ENCODE peak calls at places on chromosome 4, in six cellular contexts. One of them, this sample, is unnamed.

GRCh38 chr4:8915201-8916200 is 43.9 kb upstream of the HMX1 start:
- DNase-seq in mesenchymal stem cell: no peak
- DNase-seq in IMR-90: no peak
- DNase-seq in H1: no peak
- DNase-seq in H9: no peak
- DNase-seq in neuronal stem cell: no peak
- DNase-seq in this sample: no peak

GRCh38 chr4:155094421-155094820 is 114.0 kb upstream of the NPY2R start:
- DNase-seq in mesenchymal stem cell: no peak
- DNase-seq in IMR-90: no peak
- DNase-seq in H1: no peak
- DNase-seq in H9: no peak
- DNase-seq in neuronal stem cell: no peak
- DNase-seq in this sample: no peak

GRCh38 chr4:101944649-101945048 is 154.1 kb downstream of the BANK1 start:
- DNase-seq in mesenchymal stem cell: peak
- DNase-seq in IMR-90: peak
- DNase-seq in H1: no peak
- DNase-seq in H9: no peak
- DNase-seq in neuronal stem cell: no peak
- DNase-seq in this sample: peak

GRCh38 chr4:16846520-16847117 is 51.8 kb downstream of the LDB2 start:
- DNase-seq in mesenchymal stem cell: no peak
- DNase-seq in IMR-90: no peak
- DNase-seq in H1: no peak
- DNase-seq in H9: no peak
- DNase-seq in neuronal stem cell: no peak
- DNase-seq in this sample: no peak

GRCh38 chr4:118586357-118586790 is 98.8 kb upstream of the METTL14 start:
- DNase-seq in mesenchymal stem cell: no peak
- DNase-seq in IMR-90: no peak
- DNase-seq in H1: no peak
- DNase-seq in H9: no peak
- DNase-seq in neuronal stem cell: no peak
- DNase-seq in this sample: no peak

GRCh38 chr4:91113130-91113706 is 986.0 kb downstream of the CCSER1 start:
- DNase-seq in mesenchymal stem cell: peak
- DNase-seq in IMR-90: peak
- DNase-seq in H1: no peak
- DNase-seq in H9: no peak
- DNase-seq in neuronal stem cell: peak
- DNase-seq in this sample: peak

GRCh38 chr4:71415491-71415890 is 76.7 kb downstream of the SLC4A4 start:
- DNase-seq in mesenchymal stem cell: no peak
- DNase-seq in IMR-90: peak
- DNase-seq in H1: no peak
- DNase-seq in H9: no peak
- DNase-seq in neuronal stem cell: no peak
- DNase-seq in this sample: no peak

GRCh38 chr4:176762661-176763308 is 29.9 kb downstream of the VEGFC start:
- DNase-seq in mesenchymal stem cell: no peak
- DNase-seq in IMR-90: no peak
- DNase-seq in H1: no peak
- DNase-seq in H9: no peak
- DNase-seq in neuronal stem cell: no peak
- DNase-seq in this sample: no peak

GRCh38 chr4:55853484-55854046 is at the start of gene EXOC1:
- DNase-seq in mesenchymal stem cell: peak
- DNase-seq in IMR-90: peak
- DNase-seq in H1: peak
- DNase-seq in H9: peak
- DNase-seq in neuronal stem cell: peak
- DNase-seq in this sample: peak

GRCh38 chr4:186500721-186501304 is 54.6 kb downstream of the MTNR1A start:
- DNase-seq in mesenchymal stem cell: no peak
- DNase-seq in IMR-90: peak
- DNase-seq in H1: no peak
- DNase-seq in H9: peak
- DNase-seq in neuronal stem cell: no peak
- DNase-seq in this sample: no peak

GRCh38 chr4:88991746-88992145 is 65.2 kb downstream of the FAM13A start:
- DNase-seq in mesenchymal stem cell: peak
- DNase-seq in IMR-90: peak
- DNase-seq in H1: no peak
- DNase-seq in H9: no peak
- DNase-seq in neuronal stem cell: no peak
- DNase-seq in this sample: peak

GRCh38 chr4:86959588-86960500 is 25.0 kb downstream of the AFF1 start:
- DNase-seq in mesenchymal stem cell: peak
- DNase-seq in IMR-90: no peak
- DNase-seq in H1: peak
- DNase-seq in H9: peak
- DNase-seq in neuronal stem cell: peak
- DNase-seq in this sample: peak

GRCh38 chr4:38856524-38857337 is at the start of gene TLR6:
- DNase-seq in mesenchymal stem cell: peak
- DNase-seq in IMR-90: peak
- DNase-seq in H1: no peak
- DNase-seq in H9: peak
- DNase-seq in neuronal stem cell: peak
- DNase-seq in this sample: peak

GRCh38 chr4:8192748-8193738 is 6.0 kb upstream of the SH3TC1 start:
- DNase-seq in mesenchymal stem cell: peak
- DNase-seq in IMR-90: peak
- DNase-seq in H1: no peak
- DNase-seq in H9: no peak
- DNase-seq in neuronal stem cell: no peak
- DNase-seq in this sample: no peak

GRCh38 chr4:6380746-6381411 is 91.5 kb downstream of the PPP2R2C start:
- DNase-seq in mesenchymal stem cell: no peak
- DNase-seq in IMR-90: no peak
- DNase-seq in H1: no peak
- DNase-seq in H9: no peak
- DNase-seq in neuronal stem cell: no peak
- DNase-seq in this sample: no peak
- H2BK5ac ChIP-seq in mesenchymal stem cell: no peak
- H2BK5ac ChIP-seq in IMR-90: no peak
- H2BK5ac ChIP-seq in H1: no peak
- H2BK5ac ChIP-seq in H9: no peak
- H2BK5ac ChIP-seq in neuronal stem cell: no peak
- H2BK5ac ChIP-seq in this sample: no peak

GRCh38 chr4:41209187-41209586 is 5.2 kb downstream of the APBB2 start:
- DNase-seq in mesenchymal stem cell: no peak
- DNase-seq in IMR-90: no peak
- DNase-seq in H1: no peak
- DNase-seq in H9: no peak
- DNase-seq in neuronal stem cell: no peak
- DNase-seq in this sample: peak
- H2BK5ac ChIP-seq in mesenchymal stem cell: no peak
- H2BK5ac ChIP-seq in IMR-90: peak
- H2BK5ac ChIP-seq in H1: no peak
- H2BK5ac ChIP-seq in H9: no peak
- H2BK5ac ChIP-seq in neuronal stem cell: no peak
- H2BK5ac ChIP-seq in this sample: no peak

DNA sequence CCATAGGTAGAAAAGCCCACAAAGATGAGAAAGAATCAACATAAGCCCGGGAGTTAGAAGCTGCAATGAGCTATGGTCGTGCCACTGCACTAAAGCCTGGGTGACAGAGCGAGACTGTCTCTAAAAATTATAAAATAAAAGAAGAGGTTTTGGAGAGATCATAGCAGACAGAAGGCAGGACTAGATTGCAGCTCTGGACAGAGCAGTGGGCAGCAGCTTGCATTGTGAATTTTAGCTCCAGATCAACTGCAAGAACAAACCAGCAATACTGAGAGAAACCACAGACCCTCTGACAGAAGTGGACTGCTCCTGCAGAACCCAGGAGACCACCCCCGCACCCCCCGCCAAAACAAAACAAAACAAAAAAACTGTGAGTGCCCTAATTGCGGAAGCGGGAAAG is 30.6 kb downstream of the SOWAHB start:
- DNase-seq in mesenchymal stem cell: no peak
- DNase-seq in IMR-90: no peak
- DNase-seq in H1: no peak
- DNase-seq in H9: no peak
- DNase-seq in neuronal stem cell: no peak
- DNase-seq in this sample: no peak
- H2BK5ac ChIP-seq in mesenchymal stem cell: no peak
- H2BK5ac ChIP-seq in IMR-90: no peak
- H2BK5ac ChIP-seq in H1: no peak
- H2BK5ac ChIP-seq in H9: no peak
- H2BK5ac ChIP-seq in neuronal stem cell: no peak
- H2BK5ac ChIP-seq in this sample: peak

DNA sequence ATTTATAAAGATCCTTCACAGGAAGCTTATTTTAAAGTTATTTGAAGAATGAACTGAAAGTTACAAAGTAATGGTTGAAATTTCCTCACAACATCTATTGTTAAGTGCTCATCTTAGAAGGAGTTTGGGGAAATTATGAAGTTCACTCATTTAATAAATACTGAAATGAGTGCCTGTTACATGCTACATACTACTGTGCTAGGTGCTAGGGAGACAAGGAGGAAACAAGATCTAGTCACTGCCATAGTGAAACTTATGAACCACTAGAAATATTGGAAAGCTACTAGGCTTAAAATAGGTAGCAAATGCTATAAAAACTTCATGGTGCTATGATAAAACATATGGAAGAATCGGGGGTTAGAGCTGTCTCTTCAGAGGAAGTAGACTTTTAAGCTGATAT is 97.1 kb downstream of the JADE1 start:
- DNase-seq in mesenchymal stem cell: no peak
- DNase-seq in IMR-90: no peak
- DNase-seq in H1: no peak
- DNase-seq in H9: no peak
- DNase-seq in neuronal stem cell: no peak
- DNase-seq in this sample: no peak
- H2BK5ac ChIP-seq in mesenchymal stem cell: no peak
- H2BK5ac ChIP-seq in IMR-90: no peak
- H2BK5ac ChIP-seq in H1: no peak
- H2BK5ac ChIP-seq in H9: no peak
- H2BK5ac ChIP-seq in neuronal stem cell: no peak
- H2BK5ac ChIP-seq in this sample: no peak

GRCh38 chr4:120733968-120734367 is 188.6 kb downstream of the PRDM5 start:
- DNase-seq in mesenchymal stem cell: no peak
- DNase-seq in IMR-90: no peak
- DNase-seq in H1: no peak
- DNase-seq in H9: no peak
- DNase-seq in neuronal stem cell: no peak
- DNase-seq in this sample: no peak
- H2BK5ac ChIP-seq in mesenchymal stem cell: no peak
- H2BK5ac ChIP-seq in IMR-90: no peak
- H2BK5ac ChIP-seq in H1: no peak
- H2BK5ac ChIP-seq in H9: no peak
- H2BK5ac ChIP-seq in neuronal stem cell: no peak
- H2BK5ac ChIP-seq in this sample: no peak

DNA sequence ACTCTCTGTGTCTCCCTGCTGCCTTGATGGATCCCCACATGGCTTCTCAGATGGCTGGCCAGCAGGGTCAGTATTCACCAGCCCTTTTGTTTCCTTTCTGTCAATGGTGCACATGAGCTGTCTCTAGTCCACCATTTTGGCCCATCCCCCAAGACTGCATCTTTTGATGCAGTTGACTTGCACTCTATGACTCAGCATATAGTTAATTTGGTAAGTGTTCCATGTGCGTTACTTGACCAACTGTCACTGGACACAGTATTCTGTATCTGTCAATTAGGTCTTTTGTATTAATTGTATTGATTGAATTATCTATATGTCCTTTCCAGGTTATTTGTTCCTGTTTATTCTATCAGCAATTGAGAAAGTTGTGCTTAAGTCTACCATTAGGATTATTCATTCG is 29.2 kb downstream of the PRDM5 start:
- DNase-seq in mesenchymal stem cell: no peak
- DNase-seq in IMR-90: no peak
- DNase-seq in H1: no peak
- DNase-seq in H9: no peak
- DNase-seq in neuronal stem cell: no peak
- DNase-seq in this sample: no peak
- H2BK5ac ChIP-seq in mesenchymal stem cell: no peak
- H2BK5ac ChIP-seq in IMR-90: no peak
- H2BK5ac ChIP-seq in H1: no peak
- H2BK5ac ChIP-seq in H9: no peak
- H2BK5ac ChIP-seq in neuronal stem cell: no peak
- H2BK5ac ChIP-seq in this sample: no peak

GRCh38 chr4:57055873-57056272 is 54.3 kb downstream of the IGFBP7 start:
- DNase-seq in mesenchymal stem cell: peak
- DNase-seq in IMR-90: no peak
- DNase-seq in H1: no peak
- DNase-seq in H9: no peak
- DNase-seq in neuronal stem cell: no peak
- DNase-seq in this sample: no peak
- H2BK5ac ChIP-seq in mesenchymal stem cell: no peak
- H2BK5ac ChIP-seq in IMR-90: no peak
- H2BK5ac ChIP-seq in H1: no peak
- H2BK5ac ChIP-seq in H9: no peak
- H2BK5ac ChIP-seq in neuronal stem cell: no peak
- H2BK5ac ChIP-seq in this sample: no peak

This sample was measured in mesendoderm.